ENCODE peak calls at places on chromosome 7, in six cellular contexts. C is hepatocyte, B is body of pancreas, V is HepG2, W is heart right ventricle, U is adrenal gland. Z is an unnamed sample.

GRCh38 chr7:43872401-43873165 is 3.3 kb upstream of the MRPS24 start:
- DNase-seq in U (peak; percentile 85), W (no peak), C (peak; percentile 77), V (no peak), B (no peak), Z (no peak)

GRCh38 chr7:30902466-30902865 is 9.2 kb upstream of the AQP1 start:
- DNase-seq in V (no peak), W (peak; percentile 16), C (no peak), B (no peak), U (no peak), Z (no peak)

GRCh38 chr7:36739351-36739750 is 15.1 kb upstream of the AOAH start:
- DNase-seq in V (no peak), U (no peak), W (no peak), B (no peak), C (no peak), Z (no peak)

GRCh38 chr7:116399808-116400207 is 99.7 kb upstream of the CAV2 start:
- DNase-seq in C (peak; percentile 8), B (no peak), W (no peak), U (no peak), V (no peak), Z (no peak)

GRCh38 chr7:36658603-36659516 is 65.4 kb downstream of the AOAH start:
- DNase-seq in C (peak; percentile 52), B (no peak), U (no peak), W (no peak), V (peak; percentile 34), Z (no peak)

GRCh38 chr7:85682819-85683218 is 496.0 kb upstream of the SEMA3D start:
- DNase-seq in W (no peak), U (no peak), V (no peak), B (no peak), C (no peak), Z (no peak)

GRCh38 chr7:22782616-22783232 is 39.9 kb downstream of the TOMM7 start:
- DNase-seq in C (peak; percentile 42), V (peak; percentile 44), B (peak; percentile 73), U (peak; percentile 79), W (peak; percentile 65), Z (peak; percentile 72)

GRCh38 chr7:70271617-70272081 is 673.4 kb downstream of the AUTS2 start:
- DNase-seq in W (no peak), U (peak; percentile 59), V (no peak), C (no peak), B (no peak), Z (no peak)

GRCh38 chr7:26686448-26686981 is 177.9 kb downstream of the SKAP2 start:
- DNase-seq in C (peak; percentile 62), V (peak; percentile 68), W (no peak), U (peak; percentile 55), B (no peak), Z (no peak)

GRCh38 chr7:41116817-41117216 is 586.1 kb downstream of the INHBA start:
- DNase-seq in W (no peak), B (no peak), U (no peak), C (no peak), V (no peak), Z (no peak)

GRCh38 chr7:26492816-26493215 is 201.2 kb downstream of the SNX10 start:
- DNase-seq in U (no peak), B (no peak), W (no peak), V (no peak), C (no peak), Z (no peak)

GRCh38 chr7:44311561-44312495 is 13.6 kb downstream of the CAMK2B start:
- DNase-seq in C (no peak), W (no peak), B (no peak), U (peak; percentile 41), V (no peak), Z (no peak)

GRCh38 chr7:47185839-47186238 is 396.1 kb downstream of the TNS3 start:
- DNase-seq in U (no peak), W (no peak), B (no peak), V (no peak), C (no peak), Z (no peak)

GRCh38 chr7:105707381-105707780 is 126.1 kb upstream of the EFCAB10 start:
- DNase-seq in U (no peak), B (no peak), W (no peak), C (no peak), V (no peak), Z (no peak)

GRCh38 chr7:76244781-76245391 is 43.2 kb downstream of the SRRM3 start:
- DNase-seq in C (no peak), W (no peak), V (peak; percentile 54), B (no peak), U (no peak), Z (no peak)

GRCh38 chr7:75914655-75915415 is at the start of gene POR:
- DNase-seq in B (peak; percentile 97), U (peak; percentile 98), V (peak; percentile 85), W (peak; percentile 97), C (peak; percentile 96), Z (peak; percentile 97)

GRCh38 chr7:140610204-140611165 is 30.1 kb downstream of the DENND2A start:
- DNase-seq in C (no peak), B (no peak), W (peak; percentile 38), U (no peak), V (no peak), Z (no peak)

GRCh38 chr7:52831321-52831720 is 204.1 kb upstream of the POM121L12 start:
- DNase-seq in V (no peak), B (no peak), U (no peak), W (no peak), C (no peak), Z (no peak)

GRCh38 chr7:45573636-45574470 is at the start of gene ADCY1:
- DNase-seq in V (no peak), B (no peak), W (peak; percentile 36), U (no peak), C (peak; percentile 68), Z (no peak)

GRCh38 chr7:80133361-80134104 is 1.1 kb upstream of the GNAI1 start:
- DNase-seq in V (peak; percentile 16), W (no peak), B (no peak), C (peak; percentile 28), U (no peak), Z (no peak)
- H3K27ac ChIP-seq in V (no peak overlapping the region), W (peak overlapping the region; percentile 85), B (no peak overlapping the region), C (peak overlapping the region; percentile 75), U (no peak overlapping the region), Z (no peak overlapping the region)

GRCh38 chr7:127884066-127884559 is 147.1 kb downstream of the LRRC4 start:
- DNase-seq in V (no peak), C (no peak), B (peak; percentile 35), U (peak; percentile 62), W (peak; percentile 17), Z (no peak)
- TF ChIP-seq CTCF in V (no peak), C (no peak), B (peak; percentile 52), U (peak; percentile 30), W (no peak), Z (no peak)

GRCh38 chr7:143380646-143381426 is at the start of gene ZYX:
- DNase-seq in B (peak; percentile 91), V (peak; percentile 84), W (peak; percentile 97), C (peak; percentile 97), U (peak; percentile 95), Z (peak; percentile 98)
- H3K4me1 ChIP-seq in B (peaks cover 38% of the 10 kb centered on the region), V (peaks cover 49% of the 10 kb centered on the region), W (peaks cover 8% of the 10 kb centered on the region), C (peaks cover 41% of the 10 kb centered on the region), U (peaks cover 7% of the 10 kb centered on the region), Z (no peaks in the 10 kb centered on the region)

DNA sequence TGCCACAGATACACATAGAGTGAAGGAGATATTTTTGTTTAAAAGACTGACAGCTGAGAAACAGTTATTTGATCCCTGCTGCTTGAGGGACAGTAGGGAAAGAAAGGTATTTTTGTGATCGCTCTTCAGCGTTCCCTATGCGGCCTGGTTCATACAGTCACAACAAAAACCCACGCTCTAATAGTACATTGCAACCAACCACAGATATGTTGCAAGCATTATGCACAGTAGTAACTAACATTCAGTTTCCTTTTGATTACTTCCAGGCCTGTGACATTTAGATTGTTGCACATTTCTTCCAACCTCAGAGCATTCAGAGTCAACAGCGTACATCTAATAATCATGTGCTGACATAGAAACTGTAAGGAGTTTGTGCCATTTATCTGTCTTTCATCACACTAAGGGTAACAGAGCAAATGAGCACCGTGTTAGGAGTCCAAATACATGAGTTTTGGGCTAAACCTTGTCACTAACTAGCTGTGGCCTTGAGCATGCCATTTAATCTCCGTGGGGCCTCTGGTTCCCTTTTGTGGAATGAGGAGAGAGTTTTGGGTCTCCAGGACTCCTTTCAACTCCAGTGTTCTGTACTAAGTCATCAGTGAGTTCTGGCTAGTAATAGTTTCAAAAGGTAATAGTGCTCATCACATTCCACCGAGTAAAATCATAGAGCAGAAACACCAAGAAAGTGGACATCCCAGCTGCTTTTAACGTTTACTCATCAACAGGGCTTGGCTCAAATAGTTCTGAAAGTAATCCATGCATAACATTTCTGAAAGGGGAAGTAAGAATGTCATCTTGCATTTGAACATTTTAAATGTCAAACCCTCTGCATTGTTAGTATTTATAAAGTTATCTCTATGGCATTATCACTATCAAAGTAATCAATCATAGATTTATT is 99.0 kb upstream of the FZD1 start:
- DNase-seq in V (no peak), W (no peak), U (no peak), C (no peak), B (no peak), Z (no peak)
- H3K27ac ChIP-seq in V (no peak overlapping the region), W (no peak overlapping the region), U (no peak overlapping the region), C (peak overlapping the region; percentile 56), B (no peak overlapping the region), Z (no peak overlapping the region)

DNA sequence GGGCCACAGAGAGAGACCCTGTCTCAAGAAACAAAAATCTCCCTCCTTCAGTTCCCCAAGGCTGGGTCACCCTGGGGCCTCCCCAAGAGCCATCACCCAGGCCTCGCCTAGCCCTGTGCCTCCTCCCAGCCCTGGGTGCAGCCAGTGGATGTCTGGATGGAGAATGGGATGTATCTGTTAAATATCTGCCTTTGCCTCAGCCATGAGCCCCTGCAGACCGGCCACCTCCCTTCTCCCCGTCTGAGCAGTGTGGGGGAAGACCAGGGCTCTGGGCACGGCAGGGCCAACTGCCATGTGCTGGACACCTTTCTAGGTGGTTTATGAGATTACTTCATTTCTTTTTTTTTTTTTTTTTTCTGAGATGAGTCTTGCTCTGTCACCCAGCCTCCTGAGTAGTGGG is 10.0 kb downstream of the ARPC1B start:
- DNase-seq in V (no peak), C (no peak), B (no peak), W (no peak), U (no peak), Z (no peak)
- TF ChIP-seq CTCF in V (no peak), C (no peak), B (no peak), W (no peak), U (no peak), Z (no peak)